ENCODE peak calls at places on chromosomes 12 and 14, in nine cellular contexts. One of them, this sample, is unnamed.

GRCh38 chr12:69916541-69917270 is 91.7 kb downstream of the MYRFL start:
- DNase-seq in SK-N-SH: no peak
- DNase-seq in HCT116: no peak
- DNase-seq in GM12892: no peak
- DNase-seq in transverse colon: no peak
- DNase-seq in Panc1: no peak
- DNase-seq in breast epithelium: no peak
- DNase-seq in sigmoid colon: no peak
- DNase-seq in stomach: no peak
- DNase-seq in this sample: no peak

GRCh38 chr12:124488520-124488919 is 78.9 kb downstream of the NCOR2 start:
- DNase-seq in SK-N-SH: no peak
- DNase-seq in HCT116: no peak
- DNase-seq in GM12892: no peak
- DNase-seq in transverse colon: no peak
- DNase-seq in Panc1: no peak
- DNase-seq in breast epithelium: no peak
- DNase-seq in sigmoid colon: no peak
- DNase-seq in stomach: no peak
- DNase-seq in this sample: peak; percentile 18

GRCh38 chr14:105201928-105202513 is 20.9 kb upstream of the NUDT14 start:
- DNase-seq in SK-N-SH: no peak
- DNase-seq in HCT116: no peak
- DNase-seq in GM12892: no peak
- DNase-seq in transverse colon: no peak
- DNase-seq in Panc1: no peak
- DNase-seq in breast epithelium: no peak
- DNase-seq in sigmoid colon: no peak
- DNase-seq in stomach: no peak
- DNase-seq in this sample: peak; percentile 50

GRCh38 chr14:49755378-49755777 is 12.6 kb upstream of the KLHDC2 start:
- DNase-seq in SK-N-SH: no peak
- DNase-seq in HCT116: no peak
- DNase-seq in GM12892: no peak
- DNase-seq in transverse colon: no peak
- DNase-seq in Panc1: no peak
- DNase-seq in breast epithelium: no peak
- DNase-seq in sigmoid colon: no peak
- DNase-seq in stomach: no peak
- DNase-seq in this sample: no peak

GRCh38 chr12:46722737-46723136 is 103.1 kb downstream of the SLC38A4 start:
- DNase-seq in SK-N-SH: no peak
- DNase-seq in HCT116: no peak
- DNase-seq in GM12892: no peak
- DNase-seq in transverse colon: no peak
- DNase-seq in Panc1: no peak
- DNase-seq in breast epithelium: no peak
- DNase-seq in sigmoid colon: no peak
- DNase-seq in stomach: no peak
- DNase-seq in this sample: no peak

GRCh38 chr14:92531151-92531873 is 17.7 kb downstream of the RIN3 start:
- DNase-seq in SK-N-SH: no peak
- DNase-seq in HCT116: no peak
- DNase-seq in GM12892: no peak
- DNase-seq in transverse colon: no peak
- DNase-seq in Panc1: no peak
- DNase-seq in breast epithelium: no peak
- DNase-seq in sigmoid colon: peak; percentile 63
- DNase-seq in stomach: no peak
- DNase-seq in this sample: no peak

GRCh38 chr12:66118240-66118891 is 12.2 kb downstream of the LLPH start:
- DNase-seq in SK-N-SH: no peak
- DNase-seq in HCT116: no peak
- DNase-seq in GM12892: no peak
- DNase-seq in transverse colon: no peak
- DNase-seq in Panc1: no peak
- DNase-seq in breast epithelium: no peak
- DNase-seq in sigmoid colon: no peak
- DNase-seq in stomach: no peak
- DNase-seq in this sample: no peak

GRCh38 chr12:93883436-93884154 is 206.4 kb downstream of the CRADD start:
- DNase-seq in SK-N-SH: no peak
- DNase-seq in HCT116: no peak
- DNase-seq in GM12892: no peak
- DNase-seq in transverse colon: no peak
- DNase-seq in Panc1: no peak
- DNase-seq in breast epithelium: no peak
- DNase-seq in sigmoid colon: no peak
- DNase-seq in stomach: no peak
- DNase-seq in this sample: no peak

GRCh38 chr14:76551906-76552305 is 176.0 kb downstream of the ESRRB start:
- DNase-seq in SK-N-SH: no peak
- DNase-seq in HCT116: no peak
- DNase-seq in GM12892: no peak
- DNase-seq in transverse colon: no peak
- DNase-seq in Panc1: no peak
- DNase-seq in breast epithelium: no peak
- DNase-seq in sigmoid colon: no peak
- DNase-seq in stomach: no peak
- DNase-seq in this sample: no peak

GRCh38 chr12:115223322-115223721 is 539.3 kb upstream of the TBX3 start:
- DNase-seq in SK-N-SH: no peak
- DNase-seq in HCT116: no peak
- DNase-seq in GM12892: no peak
- DNase-seq in transverse colon: no peak
- DNase-seq in Panc1: peak; percentile 20
- DNase-seq in breast epithelium: no peak
- DNase-seq in sigmoid colon: no peak
- DNase-seq in stomach: no peak
- DNase-seq in this sample: no peak

GRCh38 chr12:29895966-29896365 is 112.2 kb upstream of the TMTC1 start:
- DNase-seq in SK-N-SH: no peak
- DNase-seq in HCT116: no peak
- DNase-seq in GM12892: no peak
- DNase-seq in transverse colon: no peak
- DNase-seq in Panc1: no peak
- DNase-seq in breast epithelium: no peak
- DNase-seq in sigmoid colon: no peak
- DNase-seq in stomach: no peak
- DNase-seq in this sample: no peak

GRCh38 chr12:29888777-29889176 is 105.0 kb upstream of the TMTC1 start:
- DNase-seq in SK-N-SH: no peak
- DNase-seq in HCT116: no peak
- DNase-seq in GM12892: no peak
- DNase-seq in transverse colon: no peak
- DNase-seq in Panc1: no peak
- DNase-seq in breast epithelium: no peak
- DNase-seq in sigmoid colon: no peak
- DNase-seq in stomach: no peak
- DNase-seq in this sample: no peak

GRCh38 chr12:29893002-29893401 is 109.3 kb upstream of the TMTC1 start:
- DNase-seq in SK-N-SH: no peak
- DNase-seq in HCT116: no peak
- DNase-seq in GM12892: no peak
- DNase-seq in transverse colon: no peak
- DNase-seq in Panc1: no peak
- DNase-seq in breast epithelium: no peak
- DNase-seq in sigmoid colon: no peak
- DNase-seq in stomach: no peak
- DNase-seq in this sample: no peak

GRCh38 chr12:29889737-29890136 is 106.0 kb upstream of the TMTC1 start:
- DNase-seq in SK-N-SH: peak; percentile 29
- DNase-seq in HCT116: peak; percentile 52
- DNase-seq in GM12892: no peak
- DNase-seq in transverse colon: peak; percentile 16
- DNase-seq in Panc1: no peak
- DNase-seq in breast epithelium: no peak
- DNase-seq in sigmoid colon: peak; percentile 67
- DNase-seq in stomach: peak; percentile 55
- DNase-seq in this sample: peak; percentile 54

DNA sequence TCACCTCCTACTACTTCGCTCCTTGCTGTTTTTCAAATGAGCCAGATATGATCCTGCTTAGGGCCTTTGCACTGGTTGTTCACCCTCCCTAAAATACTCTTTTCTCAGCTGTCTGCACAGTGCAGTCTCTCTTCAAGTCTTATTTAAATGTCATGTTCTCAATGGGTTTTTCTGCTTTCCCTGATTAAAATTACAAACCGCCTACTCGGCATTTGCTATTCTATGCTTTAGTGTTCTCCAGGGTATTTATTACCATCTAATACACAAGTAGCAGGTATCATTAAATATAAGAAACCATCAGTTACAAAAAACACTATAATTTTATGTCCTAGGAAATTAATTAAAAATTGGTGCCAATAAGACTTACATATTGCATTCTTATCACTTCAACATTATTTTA is 108.0 kb upstream of the TMTC1 start:
- DNase-seq in SK-N-SH: no peak
- DNase-seq in HCT116: no peak
- DNase-seq in GM12892: no peak
- DNase-seq in transverse colon: no peak
- DNase-seq in Panc1: no peak
- DNase-seq in breast epithelium: no peak
- DNase-seq in sigmoid colon: no peak
- DNase-seq in stomach: no peak
- DNase-seq in this sample: no peak
- TF ChIP-seq POLR2AphosphoS5 in SK-N-SH: no peak
- TF ChIP-seq POLR2AphosphoS5 in HCT116: no peak
- TF ChIP-seq POLR2AphosphoS5 in GM12892: no peak
- TF ChIP-seq POLR2AphosphoS5 in transverse colon: no peak
- TF ChIP-seq POLR2AphosphoS5 in Panc1: no peak
- TF ChIP-seq POLR2AphosphoS5 in breast epithelium: no peak
- TF ChIP-seq POLR2AphosphoS5 in sigmoid colon: no peak
- TF ChIP-seq POLR2AphosphoS5 in stomach: no peak
- TF ChIP-seq POLR2AphosphoS5 in this sample: no peak

GRCh38 chr12:53454710-53455109 is 2.8 kb downstream of the PCBP2 start:
- DNase-seq in SK-N-SH: peak; percentile 58
- DNase-seq in HCT116: no peak
- DNase-seq in GM12892: no peak
- DNase-seq in transverse colon: no peak
- DNase-seq in Panc1: no peak
- DNase-seq in breast epithelium: no peak
- DNase-seq in sigmoid colon: no peak
- DNase-seq in stomach: no peak
- DNase-seq in this sample: no peak
- TF ChIP-seq POLR2AphosphoS5 in SK-N-SH: no peak
- TF ChIP-seq POLR2AphosphoS5 in HCT116: no peak
- TF ChIP-seq POLR2AphosphoS5 in GM12892: peak; percentile 30
- TF ChIP-seq POLR2AphosphoS5 in transverse colon: no peak
- TF ChIP-seq POLR2AphosphoS5 in Panc1: no peak
- TF ChIP-seq POLR2AphosphoS5 in breast epithelium: no peak
- TF ChIP-seq POLR2AphosphoS5 in sigmoid colon: no peak
- TF ChIP-seq POLR2AphosphoS5 in stomach: no peak
- TF ChIP-seq POLR2AphosphoS5 in this sample: no peak

DNA sequence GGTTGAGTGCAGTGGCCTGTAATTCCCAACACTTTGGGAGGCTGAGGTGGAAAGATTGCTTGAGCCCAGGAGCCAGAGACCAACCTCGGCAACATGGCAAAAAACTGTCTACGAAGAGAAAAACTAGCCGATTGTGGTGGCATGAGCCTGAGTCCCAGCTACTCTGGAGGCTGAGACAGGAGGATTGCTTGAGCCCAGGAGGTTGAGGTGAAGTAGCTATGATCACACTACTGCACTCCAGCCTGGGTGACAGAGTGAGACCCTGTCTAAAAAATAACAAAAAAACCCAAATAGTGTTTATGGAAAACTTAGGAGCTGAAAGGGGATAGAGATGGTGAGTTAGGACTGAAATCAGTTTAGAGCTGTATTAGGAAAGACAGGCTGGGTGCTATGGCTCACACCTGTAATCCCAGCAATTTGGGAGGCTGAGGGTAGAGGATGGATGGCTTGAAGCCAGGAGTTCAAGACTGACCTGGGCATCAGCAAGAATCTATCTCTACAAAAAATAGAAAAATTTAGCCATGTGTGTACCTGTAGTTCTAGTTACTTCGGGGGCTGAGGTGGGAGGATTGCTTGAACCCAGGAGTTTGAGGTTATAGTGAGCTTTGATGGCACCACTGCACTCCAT is 9.7 kb downstream of the PNN start:
- DNase-seq in SK-N-SH: no peak
- DNase-seq in HCT116: no peak
- DNase-seq in GM12892: no peak
- DNase-seq in transverse colon: no peak
- DNase-seq in Panc1: no peak
- DNase-seq in breast epithelium: no peak
- DNase-seq in sigmoid colon: no peak
- DNase-seq in stomach: no peak
- DNase-seq in this sample: no peak
- TF ChIP-seq POLR2AphosphoS5 in SK-N-SH: no peak
- TF ChIP-seq POLR2AphosphoS5 in HCT116: peak; percentile 48
- TF ChIP-seq POLR2AphosphoS5 in GM12892: peak; percentile 90
- TF ChIP-seq POLR2AphosphoS5 in transverse colon: peak; percentile 24
- TF ChIP-seq POLR2AphosphoS5 in Panc1: peak; percentile 28
- TF ChIP-seq POLR2AphosphoS5 in breast epithelium: no peak
- TF ChIP-seq POLR2AphosphoS5 in sigmoid colon: no peak
- TF ChIP-seq POLR2AphosphoS5 in stomach: no peak
- TF ChIP-seq POLR2AphosphoS5 in this sample: peak; percentile 64

DNA sequence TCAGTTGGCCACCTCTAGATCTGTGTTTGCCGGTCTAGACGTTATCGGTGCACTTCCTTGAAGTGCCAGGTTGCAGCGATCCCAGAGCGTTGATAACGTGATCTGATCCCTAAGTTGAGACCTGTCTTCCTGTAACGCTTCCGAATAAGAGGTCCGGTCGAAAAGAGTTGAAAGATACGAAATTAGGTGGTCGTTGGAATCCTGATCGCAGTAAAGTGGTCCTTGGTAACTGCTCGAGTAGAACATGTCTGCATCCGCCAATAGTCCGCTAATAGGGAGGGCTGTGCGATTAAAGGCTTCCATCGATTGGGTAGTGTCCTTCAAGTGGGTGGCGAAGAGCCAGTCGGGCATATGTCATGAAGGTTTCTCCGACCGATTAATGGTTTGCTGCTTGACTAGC is 2.7 kb downstream of the SRSF5 start:
- DNase-seq in SK-N-SH: no peak
- DNase-seq in HCT116: no peak
- DNase-seq in GM12892: no peak
- DNase-seq in transverse colon: no peak
- DNase-seq in Panc1: no peak
- DNase-seq in breast epithelium: no peak
- DNase-seq in sigmoid colon: no peak
- DNase-seq in stomach: no peak
- DNase-seq in this sample: no peak
- TF ChIP-seq POLR2AphosphoS5 in SK-N-SH: no peak
- TF ChIP-seq POLR2AphosphoS5 in HCT116: no peak
- TF ChIP-seq POLR2AphosphoS5 in GM12892: no peak
- TF ChIP-seq POLR2AphosphoS5 in transverse colon: no peak
- TF ChIP-seq POLR2AphosphoS5 in Panc1: no peak
- TF ChIP-seq POLR2AphosphoS5 in breast epithelium: peak; percentile 42
- TF ChIP-seq POLR2AphosphoS5 in sigmoid colon: no peak
- TF ChIP-seq POLR2AphosphoS5 in stomach: no peak
- TF ChIP-seq POLR2AphosphoS5 in this sample: no peak

GRCh38 chr12:51270067-51270846 is at the start of gene SMAGP:
- DNase-seq in SK-N-SH: peak; percentile 81
- DNase-seq in HCT116: no peak
- DNase-seq in GM12892: peak; percentile 54
- DNase-seq in transverse colon: peak; percentile 89
- DNase-seq in Panc1: no peak
- DNase-seq in breast epithelium: peak; percentile 69
- DNase-seq in sigmoid colon: peak; percentile 69
- DNase-seq in stomach: peak; percentile 88
- DNase-seq in this sample: no peak
- TF ChIP-seq POLR2AphosphoS5 in SK-N-SH: no peak
- TF ChIP-seq POLR2AphosphoS5 in HCT116: peak; percentile 26
- TF ChIP-seq POLR2AphosphoS5 in GM12892: no peak
- TF ChIP-seq POLR2AphosphoS5 in transverse colon: peak; percentile 88
- TF ChIP-seq POLR2AphosphoS5 in Panc1: no peak
- TF ChIP-seq POLR2AphosphoS5 in breast epithelium: no peak
- TF ChIP-seq POLR2AphosphoS5 in sigmoid colon: no peak
- TF ChIP-seq POLR2AphosphoS5 in stomach: no peak
- TF ChIP-seq POLR2AphosphoS5 in this sample: no peak